ENCODE peak calls at places on chromosome 2, in eight cellular contexts. T, K, U, D, C, M, I and J are unnamed samples.

GRCh38 chr2:8388779-8389178 is 293.1 kb upstream of the ID2 start:
- DNase-seq in T (no peak), K (no peak), U (no peak), D (no peak), C (peak), M (no peak), I (peak), J (no peak)

GRCh38 chr2:161230959-161231358 is 70.7 kb downstream of the TANK start:
- DNase-seq in T (no peak), K (no peak), U (no peak), D (no peak), C (no peak), M (no peak), I (no peak), J (no peak)

GRCh38 chr2:19933351-19933981 is 31.7 kb upstream of the TTC32 start:
- DNase-seq in T (peak), K (no peak), U (peak), D (no peak), C (no peak), M (peak), I (no peak), J (no peak)

GRCh38 chr2:136361521-136361920 is 243.6 kb upstream of the CXCR4 start:
- DNase-seq in T (no peak), K (no peak), U (no peak), D (no peak), C (no peak), M (no peak), I (no peak), J (no peak)

GRCh38 chr2:161139098-161139987 is 20.9 kb upstream of the TANK start:
- DNase-seq in T (peak), K (no peak), U (peak), D (no peak), C (no peak), M (peak), I (no peak), J (no peak)

GRCh38 chr2:220946552-220946951 is 625.6 kb downstream of the EPHA4 start:
- DNase-seq in T (peak), K (no peak), U (no peak), D (no peak), C (no peak), M (peak), I (no peak), J (no peak)

GRCh38 chr2:54524236-54524991 is 68.3 kb downstream of the SPTBN1 start:
- DNase-seq in T (peak), K (no peak), U (peak), D (no peak), C (no peak), M (peak), I (peak), J (peak)

GRCh38 chr2:40448476-40449079 is 3.3 kb downstream of the SLC8A1 start:
- DNase-seq in T (peak), K (no peak), U (peak), D (no peak), C (no peak), M (peak), I (peak), J (no peak)

GRCh38 chr2:20148841-20149702 is 75.9 kb downstream of the SDC1 start:
- DNase-seq in T (peak), K (no peak), U (peak), D (no peak), C (no peak), M (no peak), I (peak), J (no peak)

GRCh38 chr2:127254386-127254981 is 34.4 kb upstream of the CYP27C1 start:
- DNase-seq in T (peak), K (no peak), U (peak), D (no peak), C (no peak), M (peak), I (no peak), J (no peak)

GRCh38 chr2:67686254-67686653 is 289.1 kb downstream of the ETAA1 start:
- DNase-seq in T (no peak), K (no peak), U (no peak), D (no peak), C (no peak), M (no peak), I (no peak), J (no peak)

GRCh38 chr2:40457846-40458245 is 6.0 kb upstream of the SLC8A1 start:
- DNase-seq in T (peak), K (no peak), U (peak), D (no peak), C (no peak), M (no peak), I (no peak), J (no peak)

GRCh38 chr2:185689906-185690539 is 48.6 kb upstream of the FSIP2 start:
- DNase-seq in T (peak), K (no peak), U (no peak), D (no peak), C (no peak), M (peak), I (no peak), J (no peak)

GRCh38 chr2:31058096-31058843 is 80.0 kb downstream of the GALNT14 start:
- DNase-seq in T (no peak), K (no peak), U (no peak), D (no peak), C (no peak), M (no peak), I (no peak), J (no peak)

GRCh38 chr2:39326644-39327043 is 82.9 kb upstream of the CDKL4 start:
- DNase-seq in T (no peak), K (no peak), U (no peak), D (no peak), C (no peak), M (no peak), I (no peak), J (no peak)

GRCh38 chr2:61726456-61727209 is 127.2 kb downstream of the FAM161A start:
- DNase-seq in T (no peak), K (no peak), U (no peak), D (no peak), C (no peak), M (no peak), I (no peak), J (no peak)

GRCh38 chr2:187567126-187567525 is 12.9 kb upstream of the TFPI start:
- DNase-seq in T (no peak), K (no peak), U (peak), D (no peak), C (no peak), M (peak), I (no peak), J (no peak)

GRCh38 chr2:196783431-196784094 is 15.9 kb downstream of the GTF3C3 start:
- DNase-seq in T (peak), K (no peak), U (peak), D (no peak), C (no peak), M (peak), I (no peak), J (peak)

GRCh38 chr2:151827564-151828142 is 568 bp downstream of the ARL5A start:
- DNase-seq in T (peak), K (peak), U (peak), D (no peak), C (peak), M (peak), I (peak), J (peak)

GRCh38 chr2:35410431-35411061 is 945.0 kb upstream of the CRIM1 start:
- DNase-seq in T (peak), K (peak), U (peak), D (peak), C (peak), M (peak), I (peak), J (peak)